ENCODE peak calls at places on chromosomes 12 and 14, in ten cellular contexts. One of them, this sample, is unnamed. For H3K27me3 and H3K36me3, the result is how much of the 10 kb centered on the place peaks cover.

GRCh38 chr12:122111070-122111750 is 32.7 kb downstream of the MLXIP start:
- DNase-seq in adrenal gland: no peak
- DNase-seq in SK-N-SH: no peak
- DNase-seq in left ventricle myocardium inferior: no peak
- DNase-seq in brain microvascular endothelial cell: no peak
- DNase-seq in Peyer's patch: no peak
- DNase-seq in esophagus squamous epithelium: no peak
- DNase-seq in naive thymus-derived CD4-positive, alpha-beta T cell: no peak
- DNase-seq in aorta: no peak
- DNase-seq in mesenchymal stem cell: no peak
- DNase-seq in this sample: no peak

GRCh38 chr14:68734231-68734732 is 58.6 kb downstream of the ZFP36L1 start:
- DNase-seq in Peyer's patch: no peak
- DNase-seq in esophagus squamous epithelium: no peak
- DNase-seq in mesenchymal stem cell: peak
- DNase-seq in adrenal gland: peak
- DNase-seq in naive thymus-derived CD4-positive, alpha-beta T cell: no peak
- DNase-seq in aorta: no peak
- DNase-seq in SK-N-SH: no peak
- DNase-seq in brain microvascular endothelial cell: no peak
- DNase-seq in left ventricle myocardium inferior: no peak
- DNase-seq in this sample: no peak

GRCh38 chr12:11797317-11797913 is 147.9 kb downstream of the ETV6 start:
- DNase-seq in brain microvascular endothelial cell: peak
- DNase-seq in aorta: no peak
- DNase-seq in SK-N-SH: no peak
- DNase-seq in esophagus squamous epithelium: no peak
- DNase-seq in mesenchymal stem cell: peak
- DNase-seq in naive thymus-derived CD4-positive, alpha-beta T cell: no peak
- DNase-seq in adrenal gland: no peak
- DNase-seq in Peyer's patch: no peak
- DNase-seq in left ventricle myocardium inferior: no peak
- DNase-seq in this sample: no peak

GRCh38 chr12:58894040-58894439 is 26.3 kb downstream of the LRIG3 start:
- DNase-seq in adrenal gland: no peak
- DNase-seq in left ventricle myocardium inferior: no peak
- DNase-seq in naive thymus-derived CD4-positive, alpha-beta T cell: no peak
- DNase-seq in mesenchymal stem cell: no peak
- DNase-seq in brain microvascular endothelial cell: no peak
- DNase-seq in esophagus squamous epithelium: no peak
- DNase-seq in Peyer's patch: no peak
- DNase-seq in aorta: no peak
- DNase-seq in SK-N-SH: no peak
- DNase-seq in this sample: no peak

GRCh38 chr12:89468017-89468416 is 56.6 kb downstream of the GALNT4 start:
- DNase-seq in brain microvascular endothelial cell: no peak
- DNase-seq in Peyer's patch: no peak
- DNase-seq in naive thymus-derived CD4-positive, alpha-beta T cell: no peak
- DNase-seq in esophagus squamous epithelium: no peak
- DNase-seq in left ventricle myocardium inferior: no peak
- DNase-seq in adrenal gland: no peak
- DNase-seq in mesenchymal stem cell: no peak
- DNase-seq in SK-N-SH: no peak
- DNase-seq in aorta: no peak
- DNase-seq in this sample: no peak

GRCh38 chr12:127239781-127240180 is 1027.2 kb upstream of the TMEM132C start:
- DNase-seq in adrenal gland: no peak
- DNase-seq in left ventricle myocardium inferior: no peak
- DNase-seq in mesenchymal stem cell: no peak
- DNase-seq in esophagus squamous epithelium: no peak
- DNase-seq in Peyer's patch: no peak
- DNase-seq in brain microvascular endothelial cell: no peak
- DNase-seq in SK-N-SH: no peak
- DNase-seq in aorta: no peak
- DNase-seq in naive thymus-derived CD4-positive, alpha-beta T cell: no peak
- DNase-seq in this sample: no peak

GRCh38 chr12:116773276-116773731 is 35.2 kb downstream of the RNFT2 start:
- DNase-seq in left ventricle myocardium inferior: no peak
- DNase-seq in aorta: peak
- DNase-seq in mesenchymal stem cell: no peak
- DNase-seq in naive thymus-derived CD4-positive, alpha-beta T cell: no peak
- DNase-seq in brain microvascular endothelial cell: peak
- DNase-seq in adrenal gland: no peak
- DNase-seq in esophagus squamous epithelium: no peak
- DNase-seq in SK-N-SH: no peak
- DNase-seq in Peyer's patch: no peak
- DNase-seq in this sample: no peak

GRCh38 chr12:113955109-113955970 is 10.8 kb downstream of the RBM19 start:
- DNase-seq in esophagus squamous epithelium: no peak
- DNase-seq in mesenchymal stem cell: peak
- DNase-seq in aorta: no peak
- DNase-seq in brain microvascular endothelial cell: peak
- DNase-seq in SK-N-SH: peak
- DNase-seq in Peyer's patch: peak
- DNase-seq in adrenal gland: no peak
- DNase-seq in naive thymus-derived CD4-positive, alpha-beta T cell: no peak
- DNase-seq in left ventricle myocardium inferior: no peak
- DNase-seq in this sample: no peak

GRCh38 chr12:113720629-113721028 is 245.5 kb downstream of the RBM19 start:
- DNase-seq in esophagus squamous epithelium: no peak
- DNase-seq in Peyer's patch: no peak
- DNase-seq in SK-N-SH: no peak
- DNase-seq in adrenal gland: no peak
- DNase-seq in brain microvascular endothelial cell: no peak
- DNase-seq in naive thymus-derived CD4-positive, alpha-beta T cell: no peak
- DNase-seq in mesenchymal stem cell: no peak
- DNase-seq in left ventricle myocardium inferior: no peak
- DNase-seq in aorta: no peak
- DNase-seq in this sample: no peak

GRCh38 chr14:29885988-29886387 is 41.7 kb downstream of the PRKD1 start:
- DNase-seq in brain microvascular endothelial cell: no peak
- DNase-seq in mesenchymal stem cell: no peak
- DNase-seq in Peyer's patch: no peak
- DNase-seq in aorta: no peak
- DNase-seq in left ventricle myocardium inferior: no peak
- DNase-seq in adrenal gland: no peak
- DNase-seq in naive thymus-derived CD4-positive, alpha-beta T cell: no peak
- DNase-seq in SK-N-SH: no peak
- DNase-seq in esophagus squamous epithelium: no peak
- DNase-seq in this sample: no peak

DNA sequence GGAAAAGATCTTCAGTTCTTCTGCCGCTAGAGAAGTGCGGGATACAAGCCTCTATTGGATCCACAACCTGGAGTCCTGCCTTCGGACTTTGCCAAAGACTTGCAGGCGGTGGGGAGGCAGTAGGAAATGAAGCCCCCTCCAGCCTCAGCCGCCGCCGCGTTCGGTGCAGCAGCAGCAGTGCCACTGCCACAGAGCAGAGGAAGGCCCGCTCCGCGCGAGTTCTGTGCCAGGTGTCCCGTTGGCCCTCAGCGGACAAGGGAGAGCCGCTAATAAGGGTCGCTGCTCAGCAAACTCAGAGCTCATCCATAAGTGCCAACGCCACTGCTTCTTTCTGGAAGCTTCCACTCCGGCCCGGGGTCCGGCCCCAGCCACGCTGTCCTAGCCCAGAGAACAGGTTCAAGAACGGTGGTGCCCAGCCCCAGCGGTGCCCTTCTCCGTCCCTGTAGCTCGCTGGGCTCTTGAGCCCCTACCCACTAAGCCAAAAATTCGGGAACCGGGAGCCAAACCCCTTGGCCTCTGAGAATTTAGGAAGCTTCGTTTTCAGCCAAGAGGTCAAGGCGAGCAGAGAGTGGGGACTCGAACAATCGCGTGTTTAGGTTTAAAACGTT is 6.4 kb downstream of the SIX1 start:
- DNase-seq in left ventricle myocardium inferior: no peak
- DNase-seq in esophagus squamous epithelium: no peak
- DNase-seq in SK-N-SH: no peak
- DNase-seq in aorta: no peak
- DNase-seq in naive thymus-derived CD4-positive, alpha-beta T cell: no peak
- DNase-seq in mesenchymal stem cell: no peak
- DNase-seq in adrenal gland: no peak
- DNase-seq in Peyer's patch: no peak
- DNase-seq in brain microvascular endothelial cell: no peak
- DNase-seq in this sample: no peak
- H3K27me3 ChIP-seq in left ventricle myocardium inferior: half or more
- H3K27me3 ChIP-seq in esophagus squamous epithelium: under half
- H3K27me3 ChIP-seq in SK-N-SH: under half
- H3K27me3 ChIP-seq in aorta: under half
- H3K27me3 ChIP-seq in naive thymus-derived CD4-positive, alpha-beta T cell: under half
- H3K27me3 ChIP-seq in mesenchymal stem cell: half or more
- H3K27me3 ChIP-seq in adrenal gland: half or more
- H3K27me3 ChIP-seq in Peyer's patch: under half
- H3K27me3 ChIP-seq in brain microvascular endothelial cell: under half
- H3K27me3 ChIP-seq in this sample: under half

DNA sequence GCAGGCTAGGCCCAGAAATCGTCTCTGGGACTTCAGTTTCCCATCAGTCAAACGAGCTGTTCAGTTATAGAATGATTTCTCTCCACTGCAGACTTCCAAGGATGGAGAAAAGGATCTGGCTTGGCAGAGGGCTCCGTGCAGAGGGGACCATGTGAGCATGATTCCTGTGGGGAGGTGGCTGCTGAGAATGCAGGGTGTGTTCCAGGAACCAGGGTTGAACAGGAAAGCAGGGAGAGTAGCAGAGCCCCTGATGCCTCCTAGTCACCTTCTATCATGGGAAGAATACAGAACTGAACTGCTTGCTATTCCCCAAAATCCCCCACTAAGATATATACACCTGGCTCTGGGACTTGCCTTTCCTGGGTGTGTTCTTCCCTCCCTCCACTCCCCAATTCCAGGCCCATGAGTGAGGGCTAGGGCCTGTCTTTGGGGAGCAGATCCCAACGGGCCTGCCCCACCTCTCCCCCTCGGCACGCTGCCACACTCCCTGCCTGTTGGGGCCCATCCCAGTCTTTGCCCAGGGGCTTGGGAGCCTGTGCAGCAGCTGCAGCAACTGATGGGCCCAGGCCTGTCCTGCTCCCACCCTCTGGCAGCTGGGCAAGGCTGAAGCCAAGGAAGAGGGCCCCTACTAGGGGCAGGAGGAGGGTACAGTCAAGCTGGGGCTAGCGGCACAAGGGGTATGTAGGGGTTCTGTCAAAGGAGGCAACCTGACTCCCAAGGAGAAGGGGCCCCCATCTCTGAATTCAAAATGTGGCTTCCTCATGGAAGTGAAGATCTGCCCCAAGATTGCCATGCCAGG is 3.3 kb downstream of the AJUBA start:
- DNase-seq in SK-N-SH: no peak
- DNase-seq in aorta: no peak
- DNase-seq in brain microvascular endothelial cell: no peak
- DNase-seq in Peyer's patch: no peak
- DNase-seq in esophagus squamous epithelium: no peak
- DNase-seq in naive thymus-derived CD4-positive, alpha-beta T cell: no peak
- DNase-seq in left ventricle myocardium inferior: no peak
- DNase-seq in mesenchymal stem cell: no peak
- DNase-seq in adrenal gland: no peak
- DNase-seq in this sample: no peak
- H3K4me3 ChIP-seq in SK-N-SH: peak
- H3K4me3 ChIP-seq in aorta: no peak
- H3K4me3 ChIP-seq in brain microvascular endothelial cell: peak
- H3K4me3 ChIP-seq in Peyer's patch: no peak
- H3K4me3 ChIP-seq in esophagus squamous epithelium: peak
- H3K4me3 ChIP-seq in naive thymus-derived CD4-positive, alpha-beta T cell: no peak
- H3K4me3 ChIP-seq in left ventricle myocardium inferior: peak
- H3K4me3 ChIP-seq in mesenchymal stem cell: no peak
- H3K4me3 ChIP-seq in adrenal gland: no peak
- H3K4me3 ChIP-seq in this sample: peak

DNA sequence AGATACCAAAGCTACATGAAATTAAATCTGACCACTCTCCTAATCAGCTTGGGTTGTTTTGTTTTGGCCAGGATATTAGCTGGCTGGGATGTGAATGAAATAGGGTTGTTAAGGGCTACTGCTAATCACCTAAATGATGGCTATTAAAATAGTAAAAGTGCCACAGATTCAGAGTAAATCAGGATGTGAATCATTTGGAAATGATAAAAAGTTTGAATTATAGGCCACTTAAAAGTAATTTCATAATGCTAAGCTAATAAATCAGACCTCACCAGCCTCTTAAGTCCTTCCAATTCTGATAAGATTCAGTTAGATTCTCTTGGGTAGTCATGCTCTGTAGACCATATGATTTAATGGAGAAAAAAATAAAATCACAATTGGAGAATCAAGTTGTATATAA is 12.0 kb downstream of the HELB start:
- DNase-seq in mesenchymal stem cell: peak
- DNase-seq in brain microvascular endothelial cell: no peak
- DNase-seq in adrenal gland: no peak
- DNase-seq in SK-N-SH: no peak
- DNase-seq in left ventricle myocardium inferior: no peak
- DNase-seq in naive thymus-derived CD4-positive, alpha-beta T cell: no peak
- DNase-seq in esophagus squamous epithelium: no peak
- DNase-seq in aorta: no peak
- DNase-seq in Peyer's patch: no peak
- DNase-seq in this sample: no peak
- H3K36me3 ChIP-seq in mesenchymal stem cell: under half
- H3K36me3 ChIP-seq in brain microvascular endothelial cell: under half
- H3K36me3 ChIP-seq in adrenal gland: under half
- H3K36me3 ChIP-seq in SK-N-SH: under half
- H3K36me3 ChIP-seq in left ventricle myocardium inferior: under half
- H3K36me3 ChIP-seq in naive thymus-derived CD4-positive, alpha-beta T cell: under half
- H3K36me3 ChIP-seq in esophagus squamous epithelium: under half
- H3K36me3 ChIP-seq in aorta: under half
- H3K36me3 ChIP-seq in Peyer's patch: under half
- H3K36me3 ChIP-seq in this sample: under half

GRCh38 chr12:119343130-119343529 is 8.6 kb downstream of the CCDC60 start:
- DNase-seq in adrenal gland: no peak
- DNase-seq in left ventricle myocardium inferior: no peak
- DNase-seq in naive thymus-derived CD4-positive, alpha-beta T cell: no peak
- DNase-seq in aorta: no peak
- DNase-seq in mesenchymal stem cell: no peak
- DNase-seq in SK-N-SH: peak
- DNase-seq in brain microvascular endothelial cell: no peak
- DNase-seq in Peyer's patch: no peak
- DNase-seq in esophagus squamous epithelium: no peak
- DNase-seq in this sample: no peak

GRCh38 chr12:119341988-119342387 is 7.5 kb downstream of the CCDC60 start:
- DNase-seq in Peyer's patch: no peak
- DNase-seq in naive thymus-derived CD4-positive, alpha-beta T cell: no peak
- DNase-seq in aorta: no peak
- DNase-seq in SK-N-SH: no peak
- DNase-seq in mesenchymal stem cell: no peak
- DNase-seq in left ventricle myocardium inferior: no peak
- DNase-seq in esophagus squamous epithelium: no peak
- DNase-seq in brain microvascular endothelial cell: no peak
- DNase-seq in adrenal gland: no peak
- DNase-seq in this sample: no peak

GRCh38 chr12:119338593-119339363 is 4.2 kb downstream of the CCDC60 start:
- DNase-seq in Peyer's patch: no peak
- DNase-seq in mesenchymal stem cell: no peak
- DNase-seq in naive thymus-derived CD4-positive, alpha-beta T cell: no peak
- DNase-seq in SK-N-SH: no peak
- DNase-seq in esophagus squamous epithelium: no peak
- DNase-seq in adrenal gland: no peak
- DNase-seq in aorta: no peak
- DNase-seq in left ventricle myocardium inferior: no peak
- DNase-seq in brain microvascular endothelial cell: no peak
- DNase-seq in this sample: no peak

GRCh38 chr12:119334459-119335170 is at the start of gene CCDC60:
- DNase-seq in Peyer's patch: no peak
- DNase-seq in left ventricle myocardium inferior: no peak
- DNase-seq in brain microvascular endothelial cell: no peak
- DNase-seq in naive thymus-derived CD4-positive, alpha-beta T cell: no peak
- DNase-seq in SK-N-SH: no peak
- DNase-seq in mesenchymal stem cell: no peak
- DNase-seq in aorta: no peak
- DNase-seq in adrenal gland: no peak
- DNase-seq in esophagus squamous epithelium: no peak
- DNase-seq in this sample: peak

GRCh38 chr12:119340604-119341003 is 6.1 kb downstream of the CCDC60 start:
- DNase-seq in aorta: no peak
- DNase-seq in brain microvascular endothelial cell: no peak
- DNase-seq in adrenal gland: no peak
- DNase-seq in naive thymus-derived CD4-positive, alpha-beta T cell: no peak
- DNase-seq in Peyer's patch: no peak
- DNase-seq in SK-N-SH: no peak
- DNase-seq in esophagus squamous epithelium: no peak
- DNase-seq in mesenchymal stem cell: no peak
- DNase-seq in left ventricle myocardium inferior: no peak
- DNase-seq in this sample: no peak
- H3K27me3 ChIP-seq in aorta: under half
- H3K27me3 ChIP-seq in brain microvascular endothelial cell: under half
- H3K27me3 ChIP-seq in adrenal gland: under half
- H3K27me3 ChIP-seq in naive thymus-derived CD4-positive, alpha-beta T cell: under half
- H3K27me3 ChIP-seq in Peyer's patch: under half
- H3K27me3 ChIP-seq in SK-N-SH: under half
- H3K27me3 ChIP-seq in esophagus squamous epithelium: under half
- H3K27me3 ChIP-seq in mesenchymal stem cell: under half
- H3K27me3 ChIP-seq in left ventricle myocardium inferior: under half
- H3K27me3 ChIP-seq in this sample: under half

This sample was measured in lung.